ENCODE peak calls at places on chromosomes 4 and X, in nine cellular contexts. V is brain pericyte; L is EH; B is AG09319; R is ELR; D is activated CD8-positive, alpha-beta memory T cell treated with anti-CD3 and anti-CD28 coated beads for 1 hour; G is GM10248; Q is frontal cortex; N is HEK293T. A is an unnamed sample.

GRCh38 chr4:84379881-84380618 is 119.0 kb downstream of the NKX6-1 start:
- DNase-seq in V (no peak), L (peak), B (no peak), R (peak), D (no peak), G (no peak), Q (no peak), N (no peak), A (peak)

GRCh38 chrX:2311483-2311882 is 189.3 kb downstream of the DHRSX start:
- DNase-seq in V (no peak), L (no peak), B (no peak), R (no peak), D (no peak), G (no peak), Q (no peak), N (no peak), A (no peak)

GRCh38 chr4:145216532-145216931 is 36.1 kb upstream of the OTUD4 start:
- DNase-seq in V (no peak), L (peak), B (no peak), R (peak), D (no peak), G (no peak), Q (peak), N (no peak), A (peak)

GRCh38 chrX:134733595-134733994 is 75.3 kb upstream of the PLAC1 start:
- DNase-seq in V (no peak), L (no peak), B (no peak), R (no peak), D (no peak), G (no peak), Q (no peak), N (no peak), A (no peak)

GRCh38 chr4:9762823-9763475 is 18.5 kb upstream of the DRD5 start:
- DNase-seq in V (no peak), L (peak), B (peak), R (peak), D (no peak), G (peak), Q (peak), N (peak), A (peak)

GRCh38 chrX:39753296-39753996 is 344.3 kb downstream of the BCOR start:
- DNase-seq in V (no peak), L (peak), B (no peak), R (peak), D (no peak), G (no peak), Q (no peak), N (no peak), A (no peak)

GRCh38 chr4:26141101-26141830 is 179.5 kb upstream of the RBPJ start:
- DNase-seq in V (no peak), L (peak), B (no peak), R (no peak), D (no peak), G (no peak), Q (no peak), N (no peak), A (no peak)

GRCh38 chrX:25599061-25599460 is 539.1 kb upstream of the MAGEB18 start:
- DNase-seq in V (no peak), L (no peak), B (no peak), R (no peak), D (no peak), G (no peak), Q (no peak), N (no peak), A (no peak)

GRCh38 chr4:29756966-29757365 is 963.2 kb upstream of the PCDH7 start:
- DNase-seq in V (no peak), L (no peak), B (no peak), R (no peak), D (no peak), G (no peak), Q (no peak), N (no peak), A (no peak)

GRCh38 chr4:18850763-18851331 is 829.3 kb upstream of the LCORL start:
- DNase-seq in V (no peak), L (peak), B (no peak), R (peak), D (no peak), G (no peak), Q (no peak), N (no peak), A (no peak)

A was measured in AG10803.